ENCODE peak calls at places on chromosome 21, in seven cellular contexts. O is neural progenitor cell, B is fibroblast of lung, P is GM12878, L is GM23248, G is MM.1S, Z is IMR-90. X is an unnamed sample.

GRCh38 chr21:35922618-35923017 is 137.7 kb downstream of the SETD4 start:
- DNase-seq in O (no peak), B (peak), P (no peak), L (peak), G (no peak), Z (peak), X (no peak)

GRCh38 chr21:41651830-41652229 is 115.0 kb downstream of the RIPK4 start:
- DNase-seq in O (no peak), B (no peak), P (no peak), L (peak), G (no peak), Z (peak), X (no peak)

GRCh38 chr21:46325073-46325912 is 1.3 kb downstream of the PCNT start:
- DNase-seq in O (peak), B (peak), P (no peak), L (peak), G (peak), Z (peak), X (peak)

GRCh38 chr21:17612565-17613241 is at the start of gene BTG3:
- DNase-seq in O (peak), B (peak), P (no peak), L (peak), G (peak), Z (peak), X (peak)

GRCh38 chr21:33063907-33064622 is 5.9 kb upstream of the OLIG1 start:
- DNase-seq in O (peak), B (no peak), P (no peak), L (no peak), G (no peak), Z (no peak), X (no peak)

GRCh38 chr21:38784458-38785266 is 21.1 kb upstream of the ETS2 start:
- DNase-seq in O (no peak), B (no peak), P (no peak), L (no peak), G (no peak), Z (no peak), X (no peak)

GRCh38 chr21:32826317-32827167 is 55.0 kb upstream of the PAXBP1 start:
- DNase-seq in O (peak), B (peak), P (peak), L (peak), G (peak), Z (peak), X (peak)

GRCh38 chr21:41695513-41695912 is 71.3 kb downstream of the RIPK4 start:
- DNase-seq in O (no peak), B (no peak), P (no peak), L (no peak), G (no peak), Z (no peak), X (no peak)

GRCh38 chr21:20330652-20331051 is 667.6 kb upstream of the NCAM2 start:
- DNase-seq in O (no peak), B (no peak), P (no peak), L (no peak), G (no peak), Z (no peak), X (no peak)

GRCh38 chr21:42312626-42313104 is 2.5 kb downstream of the TFF3 start:
- DNase-seq in O (no peak), B (no peak), P (no peak), L (no peak), G (no peak), Z (no peak), X (no peak)

GRCh38 chr21:26686278-26686677 is 113.2 kb upstream of the CYYR1 start:
- DNase-seq in O (no peak), B (peak), P (no peak), L (peak), G (peak), Z (peak), X (peak)

GRCh38 chr21:38769253-38769780 is 36.4 kb upstream of the ETS2 start:
- DNase-seq in O (peak), B (peak), P (no peak), L (peak), G (no peak), Z (peak), X (no peak)

GRCh38 chr21:36395353-36396111 is 10.3 kb downstream of the CHAF1B start:
- DNase-seq in O (no peak), B (no peak), P (no peak), L (no peak), G (no peak), Z (no peak), X (no peak)

GRCh38 chr21:25639167-25639921 is at the start of gene JAM2:
- DNase-seq in O (peak), B (peak), P (no peak), L (peak), G (peak), Z (peak), X (no peak)

GRCh38 chr21:27700974-27701614 is 734.2 kb upstream of the ADAMTS5 start:
- DNase-seq in O (peak), B (peak), P (no peak), L (peak), G (peak), Z (peak), X (peak)

GRCh38 chr21:22691643-22692042 is 1693.4 kb downstream of the NCAM2 start:
- DNase-seq in O (no peak), B (no peak), P (no peak), L (no peak), G (no peak), Z (no peak), X (no peak)

GRCh38 chr21:18245493-18245967 is 897 bp downstream of the CHODL start:
- DNase-seq in O (peak), B (no peak), P (no peak), L (no peak), G (no peak), Z (no peak), X (no peak)

GRCh38 chr21:38679531-38679930 is 126.2 kb upstream of the ETS2 start:
- DNase-seq in O (no peak), B (peak), P (peak), L (peak), G (peak), Z (peak), X (no peak)

GRCh38 chr21:19290328-19290727 is 886.7 kb upstream of the TMPRSS15 start:
- DNase-seq in O (no peak), B (no peak), P (no peak), L (no peak), G (no peak), Z (no peak), X (no peak)

GRCh38 chr21:46048926-46049889 is 48.7 kb upstream of the COL6A2 start:
- DNase-seq in O (no peak), B (peak), P (no peak), L (peak), G (no peak), Z (peak), X (no peak)

GRCh38 chr21:42125571-42126544 is 54.7 kb downstream of the UMODL1 start:
- DNase-seq in O (peak), B (peak), P (no peak), L (peak), G (no peak), Z (peak), X (peak)

GRCh38 chr21:39014751-39015150 is 168.5 kb downstream of the PSMG1 start:
- DNase-seq in O (no peak), B (peak), P (no peak), L (peak), G (no peak), Z (peak), X (no peak)

GRCh38 chr21:14273736-14274538 is 58.0 kb downstream of the RBM11 start:
- DNase-seq in O (peak), B (no peak), P (no peak), L (no peak), G (no peak), Z (no peak), X (no peak)

GRCh38 chr21:42319368-42319767 is 4.2 kb upstream of the TFF3 start:
- DNase-seq in O (no peak), B (no peak), P (no peak), L (no peak), G (no peak), Z (no peak), X (no peak)

GRCh38 chr21:19245188-19245580 is 841.6 kb upstream of the TMPRSS15 start:
- DNase-seq in O (no peak), B (no peak), P (no peak), L (no peak), G (no peak), Z (no peak), X (no peak)

GRCh38 chr21:28247454-28248020 is 745.1 kb downstream of the LTN1 start:
- DNase-seq in O (no peak), B (no peak), P (no peak), L (no peak), G (no peak), Z (no peak), X (no peak)

GRCh38 chr21:46253610-46254124 is 25.1 kb upstream of the LSS start:
- DNase-seq in O (no peak), B (peak), P (peak), L (peak), G (no peak), Z (peak), X (peak)

GRCh38 chr21:34867785-34868184 is 181.3 kb downstream of the RUNX1 start:
- DNase-seq in O (no peak), B (no peak), P (no peak), L (no peak), G (no peak), Z (no peak), X (no peak)

GRCh38 chr21:34862951-34863350 is 186.2 kb downstream of the RUNX1 start:
- DNase-seq in O (no peak), B (no peak), P (no peak), L (no peak), G (no peak), Z (no peak), X (no peak)

GRCh38 chr21:34864370-34865209 is 184.5 kb downstream of the RUNX1 start:
- DNase-seq in O (no peak), B (no peak), P (no peak), L (no peak), G (no peak), Z (no peak), X (no peak)

GRCh38 chr21:34869541-34869940 is 179.6 kb downstream of the RUNX1 start:
- DNase-seq in O (no peak), B (no peak), P (no peak), L (peak), G (no peak), Z (no peak), X (no peak)

GRCh38 chr21:34865922-34866271 is 183.2 kb downstream of the RUNX1 start:
- DNase-seq in O (peak), B (no peak), P (peak), L (no peak), G (peak), Z (no peak), X (no peak)
- H3K4me3 ChIP-seq in O (no peak), B (no peak), P (no peak), L (no peak), G (peak), Z (no peak), X (no peak)

DNA sequence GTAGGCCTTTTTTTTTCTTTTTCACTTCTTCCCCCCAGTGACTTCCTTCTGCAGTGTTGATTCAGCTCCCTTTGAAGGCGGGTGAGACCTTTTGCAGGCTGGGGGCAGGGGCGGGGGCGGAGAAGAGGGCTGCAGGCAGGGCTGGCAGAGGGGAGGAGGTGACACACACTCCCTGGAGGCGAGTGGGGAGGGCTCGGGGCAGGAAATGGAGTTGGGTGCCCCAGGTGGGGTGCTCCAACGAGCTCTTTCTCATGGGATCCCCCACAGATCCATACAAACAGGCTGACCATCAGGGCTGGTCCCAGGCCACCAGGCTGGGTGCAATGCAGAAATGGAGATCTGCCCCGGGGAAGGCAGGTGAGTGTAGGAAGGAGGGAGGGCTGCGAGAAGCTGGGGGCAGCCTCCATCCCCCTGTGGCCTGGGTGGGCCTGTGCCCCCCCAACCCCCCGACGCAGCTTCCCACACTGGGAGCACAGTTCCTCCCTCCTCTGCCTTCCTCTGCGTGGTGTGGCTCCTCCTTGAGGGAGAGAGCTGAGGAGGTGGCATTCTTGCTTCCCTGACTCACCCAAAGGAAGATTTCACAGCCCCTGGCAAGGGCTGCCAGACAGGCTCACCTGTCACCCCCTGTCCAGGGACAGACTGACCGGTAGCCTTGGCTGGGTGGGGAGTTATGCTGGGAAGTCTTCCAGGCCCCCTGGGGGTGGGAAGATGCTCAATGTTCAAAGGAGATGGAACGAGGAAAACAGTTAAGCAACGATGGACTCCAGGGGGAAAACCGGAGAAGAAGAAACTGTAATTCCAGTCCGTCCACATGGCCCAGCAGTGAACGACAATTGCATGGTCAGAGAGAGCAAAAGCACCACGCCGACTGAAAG is 7.1 kb upstream of the ITGB2 start:
- DNase-seq in O (no peak), B (no peak), P (peak), L (peak), G (no peak), Z (peak), X (peak)
- H3K27ac ChIP-seq in O (no peak), B (no peak), P (peak), L (peak), G (no peak), Z (no peak), X (peak)

GRCh38 chr21:43361493-43362296 is 65.2 kb downstream of the SIK1 start:
- DNase-seq in O (no peak), B (peak), P (peak), L (peak), G (peak), Z (peak), X (peak)
- H2AFZ ChIP-seq in O (peak), B (peak), P (peak), L (peak), G (peak), Z (peak), X (peak)

GRCh38 chr21:31735518-31735992 is 3.6 kb upstream of the SCAF4 start:
- DNase-seq in O (no peak), B (no peak), P (no peak), L (no peak), G (no peak), Z (no peak), X (no peak)
- H3K4me3 ChIP-seq in O (no peak), B (no peak), P (no peak), L (no peak), G (no peak), Z (no peak), X (no peak)

GRCh38 chr21:37574316-37574715 is 207.7 kb downstream of the DYRK1A start:
- DNase-seq in O (no peak), B (no peak), P (no peak), L (no peak), G (no peak), Z (no peak), X (no peak)
- H3K27ac ChIP-seq in O (no peak), B (no peak), P (no peak), L (no peak), G (no peak), Z (no peak), X (no peak)